ENCODE peak calls at places on chromosomes 6 and 20, in seven cellular contexts. S is NCI-H1417; J is type B pancreatic cell; O is GM23248; P is activated CD4-positive, CD25-positive, alpha-beta regulatory T cell treated with anti-CD3 and anti-CD28 coated beads, Interleukin-2, amount 50 U/mL, for 16 hours; R is AG04450; L is HT1080. N is an unnamed sample.

GRCh38 chr6:36733300-36733699 is 35.7 kb downstream of the RAB44 start:
- DNase-seq in S (no peak), J (no peak), O (no peak), P (no peak), R (no peak), L (no peak), N (no peak)

GRCh38 chr20:58978351-58979190 is 2.5 kb upstream of the NELFCD start:
- DNase-seq in S (no peak), J (no peak), O (no peak), P (no peak), R (no peak), L (no peak), N (no peak)

GRCh38 chr6:18997375-18997826 is 610.3 kb downstream of the RNF144B start:
- DNase-seq in S (peak; percentile 53), J (no peak), O (peak; percentile 71), P (no peak), R (no peak), L (peak; percentile 30), N (peak; percentile 39)

GRCh38 chr20:10739575-10739974 is 65.8 kb upstream of the JAG1 start:
- DNase-seq in S (no peak), J (no peak), O (peak; percentile 41), P (no peak), R (no peak), L (peak; percentile 48), N (no peak)

GRCh38 chr20:57013741-57014140 is 252.7 kb downstream of the BMP7 start:
- DNase-seq in S (no peak), J (no peak), O (no peak), P (no peak), R (no peak), L (no peak), N (no peak)

GRCh38 chr20:58851221-58851968 is 693 bp upstream of the GNAS-AS1 start:
- DNase-seq in S (no peak), J (no peak), O (peak; percentile 59), P (no peak), R (no peak), L (no peak), N (no peak)

GRCh38 chr6:12348530-12349511 is 58.7 kb downstream of the EDN1 start:
- DNase-seq in S (no peak), J (no peak), O (peak; percentile 78), P (no peak), R (peak; percentile 49), L (peak; percentile 94), N (peak; percentile 95)

GRCh38 chr6:14734416-14735340 is 511.2 kb upstream of the JARID2 start:
- DNase-seq in S (no peak), J (no peak), O (peak; percentile 92), P (no peak), R (no peak), L (peak; percentile 94), N (peak; percentile 94)

GRCh38 chr6:170098428-170099170 is 192.3 kb downstream of the DLL1 start:
- DNase-seq in S (no peak), J (peak; percentile 57), O (no peak), P (no peak), R (no peak), L (no peak), N (no peak)

GRCh38 chr6:125111219-125111983 is 42.2 kb upstream of the TPD52L1 start:
- DNase-seq in S (no peak), J (no peak), O (peak; percentile 27), P (no peak), R (no peak), L (no peak), N (no peak)

GRCh38 chr6:43951756-43952675 is 175.2 kb downstream of the MRPL14 start:
- DNase-seq in S (no peak), J (peak; percentile 63), O (peak; percentile 32), P (no peak), R (no peak), L (no peak), N (no peak)

GRCh38 chr20:41923604-41924003 is 305.4 kb upstream of the CHD6 start:
- DNase-seq in S (peak; percentile 32), J (no peak), O (no peak), P (no peak), R (no peak), L (no peak), N (no peak)

GRCh38 chr6:37554480-37554819 is 54.8 kb upstream of the CCDC167 start:
- DNase-seq in S (no peak), J (no peak), O (peak; percentile 81), P (no peak), R (no peak), L (peak; percentile 60), N (peak; percentile 64)

GRCh38 chr6:15441215-15441868 is 195.5 kb downstream of the JARID2 start:
- DNase-seq in S (peak; percentile 68), J (no peak), O (peak; percentile 87), P (no peak), R (no peak), L (peak; percentile 64), N (peak; percentile 59)

GRCh38 chr20:10093087-10093591 is 58.4 kb downstream of the ANKEF1 start:
- DNase-seq in S (no peak), J (no peak), O (peak; percentile 88), P (no peak), R (peak; percentile 10), L (peak; percentile 86), N (peak; percentile 77)

GRCh38 chr20:48962976-48963730 is 41.6 kb downstream of the ARFGEF2 start:
- DNase-seq in S (no peak), J (no peak), O (no peak), P (no peak), R (no peak), L (no peak), N (no peak)

GRCh38 chr20:23091741-23092408 is 5.8 kb upstream of the CD93 start:
- DNase-seq in S (peak; percentile 73), J (no peak), O (no peak), P (no peak), R (no peak), L (no peak), N (peak; percentile 12)

GRCh38 chr6:71012871-71013456 is 56.1 kb upstream of the B3GAT2 start:
- DNase-seq in S (peak; percentile 93), J (no peak), O (peak; percentile 66), P (no peak), R (no peak), L (peak; percentile 17), N (peak; percentile 44)

GRCh38 chr20:62370115-62370806 is 3.1 kb upstream of the LAMA5 start:
- DNase-seq in S (no peak), J (no peak), O (peak; percentile 65), P (no peak), R (no peak), L (peak; percentile 93), N (peak; percentile 97)

GRCh38 chr6:109039795-109040194 is 54.9 kb downstream of the SESN1 start:
- DNase-seq in S (no peak), J (no peak), O (no peak), P (no peak), R (no peak), L (no peak), N (no peak)

GRCh38 chr6:161671117-161671516 is 397.3 kb upstream of the AGPAT4 start:
- DNase-seq in S (no peak), J (no peak), O (no peak), P (no peak), R (no peak), L (no peak), N (no peak)

GRCh38 chr6:166950443-166950821 is 5.9 kb downstream of the RNASET2 start:
- DNase-seq in S (no peak), J (no peak), O (no peak), P (no peak), R (no peak), L (no peak), N (no peak)

GRCh38 chr20:45115829-45116228 is 855 bp upstream of the WFDC5 start:
- DNase-seq in S (no peak), J (no peak), O (no peak), P (no peak), R (no peak), L (no peak), N (no peak)

GRCh38 chr6:18062733-18063132 is 59.7 kb downstream of the NHLRC1 start:
- DNase-seq in S (no peak), J (no peak), O (no peak), P (no peak), R (no peak), L (no peak), N (no peak)

GRCh38 chr20:64036346-64037198 is 590 bp downstream of the C20orf204 start:
- DNase-seq in S (no peak), J (no peak), O (no peak), P (no peak), R (no peak), L (peak; percentile 19), N (no peak)

GRCh38 chr6:33112148-33112547 is 36.4 kb downstream of the HLA-DPB1 start:
- DNase-seq in S (peak; percentile 17), J (no peak), O (peak; percentile 74), P (no peak), R (no peak), L (peak; percentile 55), N (peak; percentile 53)

GRCh38 chr20:9068896-9069663 is at the start of gene PLCB4:
- DNase-seq in S (peak; percentile 96), J (peak; percentile 75), O (peak; percentile 61), P (no peak), R (no peak), L (peak; percentile 85), N (peak; percentile 67)

GRCh38 chr6:75830959-75831885 is 82.2 kb downstream of the MYO6 start:
- DNase-seq in S (no peak), J (no peak), O (peak; percentile 93), P (no peak), R (peak; percentile 8), L (peak; percentile 93), N (peak; percentile 21)

GRCh38 chr20:24675651-24676352 is 206.4 kb downstream of the SYNDIG1 start:
- DNase-seq in S (no peak), J (no peak), O (no peak), P (no peak), R (no peak), L (no peak), N (no peak)

GRCh38 chr6:8655670-8656454 is 220.5 kb upstream of the SLC35B3 start:
- DNase-seq in S (no peak), J (no peak), O (no peak), P (no peak), R (no peak), L (no peak), N (no peak)

GRCh38 chr20:967796-968742 is 34.0 kb downstream of the RSPO4 start:
- DNase-seq in S (peak; percentile 33), J (no peak), O (peak; percentile 31), P (no peak), R (no peak), L (peak; percentile 52), N (peak; percentile 48)

GRCh38 chr6:112511441-112511840 is 164.3 kb downstream of the RFPL4B start:
- DNase-seq in S (no peak), J (no peak), O (peak; percentile 2), P (no peak), R (no peak), L (peak; percentile 48), N (no peak)

GRCh38 chr6:158284340-158285210 is 27.7 kb upstream of the TULP4 start:
- DNase-seq in S (no peak), J (no peak), O (peak; percentile 83), P (no peak), R (peak; percentile 88), L (no peak), N (no peak)

GRCh38 chr20:8589956-8590355 is 457.9 kb downstream of the PLCB1 start:
- DNase-seq in S (no peak), J (no peak), O (no peak), P (no peak), R (no peak), L (peak; percentile 81), N (no peak)

GRCh38 chr6:169082817-169083540 is 170.7 kb downstream of the THBS2 start:
- DNase-seq in S (no peak), J (no peak), O (no peak), P (no peak), R (no peak), L (no peak), N (no peak)

GRCh38 chr20:63698739-63699465 is 2.5 kb downstream of the TNFRSF6B start:
- DNase-seq in S (no peak), J (no peak), O (peak; percentile 93), P (no peak), R (peak; percentile 70), L (peak; percentile 96), N (peak; percentile 97)